ENCODE peak calls at places on chromosomes 16 and 17, in five cellular contexts. I is GM23248, E is upper lobe of right lung, B is mucosa of descending colon, Z is mesendoderm. O is an unnamed sample.

GRCh38 chr17:72333570-72333969 is 212.8 kb downstream of the SOX9 start:
- DNase-seq in I (no peak), E (no peak), B (no peak), Z (no peak), O (no peak)

GRCh38 chr17:16480995-16481394 is 11.0 kb downstream of the LRRC75A start:
- DNase-seq in I (no peak), E (no peak), B (no peak), Z (no peak), O (no peak)

GRCh38 chr17:55344514-55344997 is 77.1 kb downstream of the MMD start:
- DNase-seq in I (no peak), E (no peak), B (no peak), Z (no peak), O (no peak)

GRCh38 chr17:13140750-13141149 is 122.9 kb upstream of the ELAC2 start:
- DNase-seq in I (peak), E (no peak), B (no peak), Z (peak), O (no peak)

GRCh38 chr17:41619162-41619933 is 5.0 kb downstream of the KRT17 start:
- DNase-seq in I (no peak), E (peak), B (no peak), Z (no peak), O (no peak)

GRCh38 chr16:86708431-86708830 is 130.1 kb downstream of the FOXL1 start:
- DNase-seq in I (no peak), E (no peak), B (no peak), Z (no peak), O (no peak)

GRCh38 chr16:80806957-80807356 is 2.6 kb upstream of the CDYL2 start:
- DNase-seq in I (peak), E (no peak), B (no peak), Z (no peak), O (no peak)

GRCh38 chr16:83899272-83899897 is 470 bp downstream of the MLYCD start:
- DNase-seq in I (peak), E (peak), B (peak), Z (peak), O (peak)

GRCh38 chr17:72602517-72603345 is 481.9 kb downstream of the SOX9 start:
- DNase-seq in I (peak), E (no peak), B (peak), Z (peak), O (peak)

GRCh38 chr17:78828470-78829185 is 12.0 kb downstream of the USP36 start:
- DNase-seq in I (peak), E (no peak), B (no peak), Z (peak), O (no peak)

GRCh38 chr16:30025574-30025973 is 2.6 kb downstream of the C16orf92 start:
- DNase-seq in I (no peak), E (no peak), B (no peak), Z (no peak), O (no peak)

GRCh38 chr16:57264950-57265371 is 19.5 kb downstream of the PLLP start:
- DNase-seq in I (no peak), E (peak), B (peak), Z (no peak), O (no peak)

GRCh38 chr17:79991924-79992656 is 43.6 kb downstream of the TBC1D16 start:
- DNase-seq in I (peak), E (no peak), B (peak), Z (peak), O (no peak)

GRCh38 chr16:77064037-77064436 is 127.0 kb upstream of the MON1B start:
- DNase-seq in I (no peak), E (no peak), B (no peak), Z (peak), O (no peak)

GRCh38 chr16:10988879-10989278 is 44.5 kb downstream of the CLEC16A start:
- DNase-seq in I (no peak), E (no peak), B (no peak), Z (no peak), O (no peak)

GRCh38 chr16:9797306-9797705 is 384.9 kb downstream of the GRIN2A start:
- DNase-seq in I (peak), E (no peak), B (no peak), Z (no peak), O (no peak)

GRCh38 chr17:43360739-43361498 is 37.9 kb upstream of the ARL4D start:
- DNase-seq in I (no peak), E (peak), B (peak), Z (peak), O (peak)

GRCh38 chr17:76986318-76986717 is 118.1 kb downstream of the MGAT5B start:
- DNase-seq in I (no peak), E (no peak), B (no peak), Z (no peak), O (no peak)

GRCh38 chr17:10295728-10296343 is 77.0 kb downstream of the MYH13 start:
- DNase-seq in I (peak), E (no peak), B (peak), Z (peak), O (peak)

GRCh38 chr17:27751166-27751565 is 49.2 kb downstream of the NOS2 start:
- DNase-seq in I (no peak), E (peak), B (no peak), Z (no peak), O (no peak)

GRCh38 chr17:61394630-61395408 is 4.8 kb upstream of the TBX2 start:
- DNase-seq in I (no peak), E (no peak), B (no peak), Z (no peak), O (no peak)

GRCh38 chr17:51197754-51198153 is 31.5 kb downstream of the NME2 start:
- DNase-seq in I (no peak), E (no peak), B (no peak), Z (no peak), O (no peak)

GRCh38 chr17:32569171-32570080 is 82.6 kb downstream of the CDK5R1 start:
- DNase-seq in I (peak), E (no peak), B (no peak), Z (peak), O (no peak)

GRCh38 chr17:29251969-29252866 is 5.6 kb downstream of the CRYBA1 start:
- DNase-seq in I (peak), E (no peak), B (no peak), Z (peak), O (no peak)

GRCh38 chr17:40310882-40311391 is 2.0 kb downstream of the RARA start:
- DNase-seq in I (no peak), E (no peak), B (no peak), Z (no peak), O (no peak)

DNA sequence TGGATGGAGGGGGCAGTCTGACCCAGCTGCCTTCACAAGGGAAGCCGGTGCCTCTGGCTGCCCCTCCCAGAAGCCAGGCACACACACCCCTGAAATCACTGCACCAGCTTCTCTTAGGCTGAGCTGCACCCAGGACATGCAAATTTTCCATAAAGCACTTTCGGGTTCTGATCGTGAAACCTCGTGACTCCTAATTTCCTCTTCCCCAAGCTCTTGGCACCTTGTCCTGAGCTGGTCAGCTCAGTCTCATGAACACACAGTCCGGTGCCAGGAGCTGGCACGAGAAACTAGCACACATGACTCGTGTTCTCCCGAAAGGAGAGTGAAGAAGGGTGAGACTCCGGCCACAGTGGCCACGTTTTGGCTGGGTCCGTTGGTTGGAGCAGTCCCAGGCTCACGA is 9.0 kb upstream of the ABR start:
- DNase-seq in I (peak), E (peak), B (peak), Z (no peak), O (no peak)
- H3K4me3 ChIP-seq in I (peak), E (peak), B (no peak), Z (no peak), O (no peak)

DNA sequence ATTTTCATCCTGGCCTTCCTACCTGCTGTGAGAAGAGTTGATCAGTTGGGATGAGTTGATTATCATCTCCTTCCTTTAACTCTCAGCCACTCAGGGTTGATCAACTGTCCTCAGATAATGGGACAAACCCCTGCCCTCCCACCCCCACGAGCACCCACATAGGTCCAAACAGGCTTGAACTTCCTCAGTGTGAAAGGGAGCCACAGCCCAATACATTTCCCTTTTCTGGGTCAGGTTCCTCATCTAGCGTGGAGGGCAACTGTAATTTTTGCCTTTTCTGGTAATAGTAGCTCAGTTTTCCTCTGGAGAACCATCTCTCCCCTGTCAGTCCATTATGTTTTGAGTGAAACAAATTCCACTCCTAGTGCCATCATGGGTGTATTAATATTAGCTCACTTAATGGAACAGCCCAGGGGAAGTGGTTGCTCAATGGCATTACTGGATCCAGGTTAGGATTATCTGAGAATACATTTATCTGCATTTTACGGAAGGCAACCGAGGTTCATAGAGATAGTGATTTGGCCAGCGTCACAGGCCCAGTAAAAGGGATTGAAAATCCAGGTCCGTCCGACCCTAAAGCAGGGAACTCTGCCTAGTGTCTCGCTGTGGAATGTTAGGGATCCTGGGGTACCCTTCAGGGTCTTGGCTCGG is 476 bp upstream of the LPCAT2 start:
- DNase-seq in I (no peak), E (no peak), B (no peak), Z (no peak), O (no peak)
- H3K4me3 ChIP-seq in I (peak), E (peak), B (no peak), Z (no peak), O (peak)

GRCh38 chr16:51156836-51157235 is 5.8 kb upstream of the SALL1 start:
- DNase-seq in I (no peak), E (no peak), B (no peak), Z (no peak), O (no peak)
- H3K4me3 ChIP-seq in I (peak), E (no peak), B (no peak), Z (no peak), O (no peak)

GRCh38 chr17:8224891-8225812 is 14.8 kb upstream of the AURKB start:
- DNase-seq in I (no peak), E (no peak), B (no peak), Z (no peak), O (no peak)

GRCh38 chr17:8223356-8224063 is 13.1 kb upstream of the AURKB start:
- DNase-seq in I (peak), E (peak), B (peak), Z (peak), O (peak)

GRCh38 chr17:8226536-8227237 is 16.3 kb upstream of the AURKB start:
- DNase-seq in I (peak), E (peak), B (peak), Z (peak), O (peak)

GRCh38 chr17:8227238-8227581 is 16.8 kb upstream of the AURKB start:
- DNase-seq in I (peak), E (no peak), B (no peak), Z (no peak), O (no peak)

GRCh38 chr17:8225813-8226535 is 15.6 kb upstream of the AURKB start:
- DNase-seq in I (peak), E (no peak), B (peak), Z (peak), O (peak)
- H3K4me3 ChIP-seq in I (peak), E (peak), B (no peak), Z (no peak), O (peak)

GRCh38 chr17:14487068-14487467 is 186.2 kb downstream of the HS3ST3B1 start:
- DNase-seq in I (no peak), E (no peak), B (no peak), Z (no peak), O (no peak)
- H3K4me3 ChIP-seq in I (no peak), E (no peak), B (no peak), Z (no peak), O (no peak)

GRCh38 chr17:82658331-82658730 is 10.1 kb upstream of the WDR45B start:
- DNase-seq in I (no peak), E (no peak), B (no peak), Z (no peak), O (no peak)
- H3K4me3 ChIP-seq in I (no peak), E (no peak), B (no peak), Z (no peak), O (no peak)

GRCh38 chr17:35732806-35733136 is 1.3 kb downstream of the RASL10B start:
- DNase-seq in I (no peak), E (no peak), B (no peak), Z (no peak), O (no peak)
- H3K4me3 ChIP-seq in I (no peak), E (no peak), B (no peak), Z (no peak), O (peak)

DNA sequence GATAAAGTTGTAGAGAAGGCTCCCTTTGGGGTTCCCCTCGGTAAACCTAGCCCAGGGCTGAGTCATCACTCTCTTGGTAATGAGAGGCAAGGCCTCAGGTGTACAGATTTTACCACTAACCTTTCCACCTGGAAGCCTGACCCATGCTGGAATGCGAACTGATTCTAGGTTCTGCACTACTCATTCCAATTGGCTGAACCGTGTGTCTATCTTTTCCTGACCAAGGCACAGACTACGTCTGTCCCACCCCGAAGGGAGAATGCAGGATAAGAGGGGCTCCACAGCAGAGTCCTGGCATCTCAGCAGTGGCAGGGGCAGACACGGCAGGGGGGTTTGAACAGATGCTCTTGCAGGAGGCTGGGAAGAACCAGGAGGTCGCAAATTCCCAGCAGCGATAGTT is 65.4 kb upstream of the B4GALNT2 start:
- DNase-seq in I (no peak), E (no peak), B (no peak), Z (peak), O (no peak)
- H3K4me3 ChIP-seq in I (no peak), E (no peak), B (no peak), Z (no peak), O (no peak)

GRCh38 chr16:53081686-53082407 is 27.1 kb downstream of the CHD9 start:
- DNase-seq in I (no peak), E (no peak), B (no peak), Z (no peak), O (no peak)
- H3K4me3 ChIP-seq in I (no peak), E (no peak), B (no peak), Z (no peak), O (no peak)

GRCh38 chr16:68369697-68370096 is 58.9 kb downstream of the PRMT7 start:
- DNase-seq in I (no peak), E (no peak), B (no peak), Z (no peak), O (no peak)
- H3K4me3 ChIP-seq in I (no peak), E (no peak), B (no peak), Z (no peak), O (no peak)

O was measured in HAP-1.